ENCODE peak calls at places on chromosomes 12 and 14, in five cellular contexts. One of them, this sample, is unnamed.

GRCh38 chr12:67151891-67152290 is 117.3 kb upstream of the CAND1 start:
- DNase-seq in AG04450: no peak
- DNase-seq in aorta: no peak
- DNase-seq in astrocyte of the hippocampus: peak; percentile 13
- DNase-seq in iPS DF 19.7: no peak
- DNase-seq in this sample: no peak

GRCh38 chr14:68756071-68756481 is 36.8 kb downstream of the ZFP36L1 start:
- DNase-seq in AG04450: no peak
- DNase-seq in iPS DF 19.7: no peak
- DNase-seq in aorta: no peak
- DNase-seq in astrocyte of the hippocampus: no peak
- DNase-seq in this sample: no peak

GRCh38 chr14:73789996-73790581 is 61.5 kb upstream of the PTGR2 start:
- DNase-seq in aorta: peak; percentile 85
- DNase-seq in astrocyte of the hippocampus: peak; percentile 97
- DNase-seq in AG04450: peak; percentile 84
- DNase-seq in iPS DF 19.7: no peak
- DNase-seq in this sample: no peak

GRCh38 chr14:29339491-29339890 is 572.9 kb downstream of the FOXG1 start:
- DNase-seq in AG04450: no peak
- DNase-seq in iPS DF 19.7: no peak
- DNase-seq in astrocyte of the hippocampus: peak; percentile 35
- DNase-seq in aorta: no peak
- DNase-seq in this sample: no peak

GRCh38 chr14:92579244-92579643 is 65.7 kb downstream of the RIN3 start:
- DNase-seq in aorta: no peak
- DNase-seq in astrocyte of the hippocampus: no peak
- DNase-seq in iPS DF 19.7: no peak
- DNase-seq in AG04450: no peak
- DNase-seq in this sample: no peak

GRCh38 chr12:123442774-123443173 is 6.3 kb upstream of the RILPL2 start:
- DNase-seq in astrocyte of the hippocampus: no peak
- DNase-seq in iPS DF 19.7: no peak
- DNase-seq in AG04450: no peak
- DNase-seq in aorta: no peak
- DNase-seq in this sample: no peak

GRCh38 chr14:96627811-96628775 is 125.9 kb downstream of the PAPOLA start:
- DNase-seq in iPS DF 19.7: no peak
- DNase-seq in aorta: no peak
- DNase-seq in AG04450: no peak
- DNase-seq in astrocyte of the hippocampus: no peak
- DNase-seq in this sample: no peak

GRCh38 chr12:119780786-119781434 is 96.2 kb downstream of the CIT start:
- DNase-seq in aorta: no peak
- DNase-seq in astrocyte of the hippocampus: peak; percentile 74
- DNase-seq in iPS DF 19.7: no peak
- DNase-seq in AG04450: no peak
- DNase-seq in this sample: no peak

GRCh38 chr12:58176296-58176869 is 235.0 kb downstream of the ATP23 start:
- DNase-seq in iPS DF 19.7: peak; percentile 45
- DNase-seq in astrocyte of the hippocampus: peak; percentile 9
- DNase-seq in aorta: no peak
- DNase-seq in AG04450: no peak
- DNase-seq in this sample: peak; percentile 43

GRCh38 chr14:26828741-26829140 is 230.9 kb upstream of the NOVA1 start:
- DNase-seq in aorta: no peak
- DNase-seq in astrocyte of the hippocampus: no peak
- DNase-seq in AG04450: no peak
- DNase-seq in iPS DF 19.7: no peak
- DNase-seq in this sample: no peak

GRCh38 chr14:32826404-32827082 is 112.1 kb upstream of the NPAS3 start:
- DNase-seq in astrocyte of the hippocampus: peak; percentile 61
- DNase-seq in iPS DF 19.7: peak; percentile 5
- DNase-seq in AG04450: no peak
- DNase-seq in aorta: no peak
- DNase-seq in this sample: no peak

GRCh38 chr14:92135269-92135668 is 13.5 kb downstream of the CPSF2 start:
- DNase-seq in astrocyte of the hippocampus: peak; percentile 52
- DNase-seq in AG04450: no peak
- DNase-seq in aorta: no peak
- DNase-seq in iPS DF 19.7: no peak
- DNase-seq in this sample: no peak

GRCh38 chr12:76195920-76196319 is 111.4 kb upstream of the NAP1L1 start:
- DNase-seq in astrocyte of the hippocampus: no peak
- DNase-seq in iPS DF 19.7: no peak
- DNase-seq in AG04450: no peak
- DNase-seq in aorta: no peak
- DNase-seq in this sample: no peak

GRCh38 chr12:93663729-93664084 is 13.5 kb upstream of the CRADD start:
- DNase-seq in aorta: no peak
- DNase-seq in AG04450: no peak
- DNase-seq in iPS DF 19.7: no peak
- DNase-seq in astrocyte of the hippocampus: no peak
- DNase-seq in this sample: no peak